ENCODE peak calls at places on chromosome 7, in six cellular contexts. Y is GM12865, V is tibial artery, M is brain microvascular endothelial cell, B is body of pancreas, H is fibroblast of the aortic adventitia. Q is an unnamed sample.

GRCh38 chr7:152868122-152869040 is 108.8 kb downstream of the ACTR3B start:
- DNase-seq in Y (no peak), V (no peak), M (no peak), B (no peak), H (no peak), Q (no peak)

GRCh38 chr7:20307119-20307518 is 23.6 kb upstream of the ITGB8 start:
- DNase-seq in Y (peak), V (no peak), M (peak), B (no peak), H (peak), Q (peak)

GRCh38 chr7:98151884-98152283 is 45.2 kb downstream of the LMTK2 start:
- DNase-seq in Y (no peak), V (no peak), M (no peak), B (no peak), H (no peak), Q (no peak)

GRCh38 chr7:129188372-129188891 is at the start of gene SMO:
- DNase-seq in Y (no peak), V (peak), M (no peak), B (peak), H (no peak), Q (peak)

GRCh38 chr7:82469207-82469606 is 25.6 kb upstream of the CACNA2D1 start:
- DNase-seq in Y (no peak), V (no peak), M (no peak), B (no peak), H (no peak), Q (no peak)

GRCh38 chr7:100215895-100216294 is 3.9 kb upstream of the PVRIG start:
- DNase-seq in Y (no peak), V (no peak), M (no peak), B (peak), H (peak), Q (no peak)

GRCh38 chr7:99137418-99138180 is 6.3 kb downstream of the SMURF1 start:
- DNase-seq in Y (no peak), V (no peak), M (peak), B (no peak), H (peak), Q (no peak)

GRCh38 chr7:157816086-157816485 is 479.3 kb downstream of the DNAJB6 start:
- DNase-seq in Y (no peak), V (no peak), M (no peak), B (no peak), H (no peak), Q (no peak)

GRCh38 chr7:114081606-114082425 is 163.0 kb upstream of the PPP1R3A start:
- DNase-seq in Y (peak), V (no peak), M (peak), B (no peak), H (peak), Q (peak)

GRCh38 chr7:124113040-124113439 is 80.2 kb upstream of the TMEM229A start:
- DNase-seq in Y (no peak), V (no peak), M (no peak), B (no peak), H (no peak), Q (no peak)

GRCh38 chr7:155951554-155952158 is 139.4 kb upstream of the SHH start:
- DNase-seq in Y (no peak), V (no peak), M (peak), B (peak), H (peak), Q (no peak)

GRCh38 chr7:121076350-121077164 is 88.0 kb downstream of the CPED1 start:
- DNase-seq in Y (no peak), V (no peak), M (peak), B (no peak), H (peak), Q (no peak)

GRCh38 chr7:18361756-18362155 is 133.8 kb upstream of the HDAC9 start:
- DNase-seq in Y (no peak), V (no peak), M (no peak), B (peak), H (peak), Q (no peak)

GRCh38 chr7:84412161-84412969 is 217.8 kb upstream of the SEMA3A start:
- DNase-seq in Y (no peak), V (no peak), M (peak), B (no peak), H (peak), Q (no peak)

GRCh38 chr7:150937848-150938561 is 40.1 kb downstream of the KCNH2 start:
- DNase-seq in Y (no peak), V (no peak), M (peak), B (no peak), H (peak), Q (no peak)

GRCh38 chr7:17406756-17407155 is 108.3 kb downstream of the AHR start:
- DNase-seq in Y (no peak), V (no peak), M (peak), B (no peak), H (no peak), Q (no peak)

GRCh38 chr7:44155191-44156185 is 14.4 kb upstream of the MYL7 start:
- DNase-seq in Y (no peak), V (no peak), M (no peak), B (no peak), H (no peak), Q (no peak)

GRCh38 chr7:94823952-94824351 is 83.4 kb upstream of the PPP1R9A start:
- DNase-seq in Y (no peak), V (no peak), M (peak), B (no peak), H (peak), Q (no peak)

GRCh38 chr7:139583826-139584553 is 60.5 kb downstream of the CLEC2L start:
- DNase-seq in Y (no peak), V (no peak), M (no peak), B (no peak), H (no peak), Q (no peak)

GRCh38 chr7:37445064-37445723 is 3.5 kb downstream of the ELMO1 start:
- DNase-seq in Y (no peak), V (no peak), M (no peak), B (no peak), H (no peak), Q (no peak)

GRCh38 chr7:142560166-142560565 is 189.1 kb upstream of the PRSS1 start:
- DNase-seq in Y (no peak), V (no peak), M (no peak), B (no peak), H (no peak), Q (no peak)

GRCh38 chr7:142562688-142563087 is 186.6 kb upstream of the PRSS1 start:
- DNase-seq in Y (no peak), V (no peak), M (no peak), B (no peak), H (no peak), Q (no peak)

GRCh38 chr7:142556745-142557144 is 192.5 kb upstream of the PRSS1 start:
- DNase-seq in Y (no peak), V (peak), M (peak), B (peak), H (peak), Q (no peak)

GRCh38 chr7:142554555-142555532 is 194.4 kb upstream of the PRSS1 start:
- DNase-seq in Y (no peak), V (no peak), M (no peak), B (no peak), H (no peak), Q (no peak)

GRCh38 chr7:142557971-142558582 is 191.2 kb upstream of the PRSS1 start:
- DNase-seq in Y (peak), V (no peak), M (peak), B (peak), H (peak), Q (peak)
- TF ChIP-seq CTCF in Y (peak), V (no peak), M (peak), B (peak), H (peak), Q (peak)

GRCh38 chr7:26078437-26079362 is 73.3 kb upstream of the NFE2L3 start:
- DNase-seq in Y (peak), V (peak), M (peak), B (peak), H (no peak), Q (peak)
- TF ChIP-seq CTCF in Y (peak), V (no peak), M (peak), B (no peak), H (no peak), Q (peak)

DNA sequence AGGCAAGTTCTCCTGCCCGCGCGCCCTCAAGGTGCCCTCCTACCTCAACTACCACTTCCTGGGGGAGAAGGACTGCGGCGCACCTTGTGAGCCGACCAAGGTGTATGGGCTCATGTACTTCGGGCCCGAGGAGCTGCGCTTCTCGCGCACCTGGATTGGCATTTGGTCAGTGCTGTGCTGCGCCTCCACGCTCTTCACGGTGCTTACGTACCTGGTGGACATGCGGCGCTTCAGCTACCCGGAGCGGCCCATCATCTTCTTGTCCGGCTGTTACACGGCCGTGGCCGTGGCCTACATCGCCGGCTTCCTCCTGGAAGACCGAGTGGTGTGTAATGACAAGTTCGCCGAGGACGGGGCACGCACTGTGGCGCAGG is 1.4 kb downstream of the FZD1 start:
- DNase-seq in Y (peak), V (no peak), M (no peak), B (peak), H (peak), Q (no peak)
- TF ChIP-seq CTCF in Y (no peak), V (no peak), M (no peak), B (no peak), H (no peak), Q (no peak)

GRCh38 chr7:1415389-1415990 is 43.8 kb downstream of the MICALL2 start:
- DNase-seq in Y (no peak), V (no peak), M (no peak), B (no peak), H (no peak), Q (no peak)

GRCh38 chr7:1410992-1411391 is 48.3 kb downstream of the MICALL2 start:
- DNase-seq in Y (no peak), V (no peak), M (no peak), B (no peak), H (no peak), Q (no peak)

GRCh38 chr7:1412322-1413261 is 46.7 kb downstream of the MICALL2 start:
- DNase-seq in Y (peak), V (peak), M (peak), B (peak), H (peak), Q (peak)

GRCh38 chr7:1411414-1411813 is 47.9 kb downstream of the MICALL2 start:
- DNase-seq in Y (no peak), V (no peak), M (no peak), B (no peak), H (no peak), Q (no peak)

DNA sequence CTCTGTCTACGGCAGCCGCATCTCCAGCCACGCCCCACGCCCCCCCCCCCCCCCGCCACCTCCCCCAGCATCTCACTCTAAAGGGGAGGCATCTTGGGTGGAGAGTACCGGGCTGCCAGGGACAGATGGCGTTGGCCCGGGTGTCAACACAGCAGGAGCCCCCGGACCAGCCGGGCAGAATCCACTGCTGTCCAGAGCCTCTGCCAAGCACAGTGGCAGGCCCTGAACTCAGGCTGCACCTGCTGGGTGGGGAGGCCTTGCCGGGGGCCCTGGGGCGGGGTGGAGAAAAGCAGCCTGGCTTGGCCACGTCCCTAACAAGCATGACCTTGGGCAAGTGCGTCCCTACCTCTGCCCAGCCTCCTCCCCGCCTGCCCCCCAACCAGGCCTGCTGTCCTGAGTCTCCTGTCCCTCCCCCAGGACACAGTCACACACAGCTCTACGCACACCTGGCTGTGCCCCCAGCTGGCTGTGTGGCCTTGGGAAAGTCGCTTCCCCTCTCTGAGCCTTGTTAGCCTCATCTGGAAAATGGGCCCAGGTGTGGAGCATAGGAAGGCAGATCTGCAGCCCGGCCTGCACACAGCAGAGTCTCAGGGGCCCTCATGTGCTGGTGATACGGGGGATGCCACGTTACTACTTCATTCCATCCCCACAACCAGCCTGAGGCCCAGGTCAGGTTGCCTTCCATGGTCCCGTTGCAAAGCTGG is 45.2 kb downstream of the MICALL2 start:
- DNase-seq in Y (no peak), V (no peak), M (no peak), B (no peak), H (no peak), Q (no peak)
- TF ChIP-seq CTCF in Y (no peak), V (no peak), M (no peak), B (no peak), H (no peak), Q (no peak)

GRCh38 chr7:964401-965231 is 10.1 kb upstream of the ADAP1 start:
- DNase-seq in Y (no peak), V (peak), M (peak), B (no peak), H (peak), Q (no peak)
- TF ChIP-seq CTCF in Y (no peak), V (peak), M (peak), B (no peak), H (peak), Q (no peak)

DNA sequence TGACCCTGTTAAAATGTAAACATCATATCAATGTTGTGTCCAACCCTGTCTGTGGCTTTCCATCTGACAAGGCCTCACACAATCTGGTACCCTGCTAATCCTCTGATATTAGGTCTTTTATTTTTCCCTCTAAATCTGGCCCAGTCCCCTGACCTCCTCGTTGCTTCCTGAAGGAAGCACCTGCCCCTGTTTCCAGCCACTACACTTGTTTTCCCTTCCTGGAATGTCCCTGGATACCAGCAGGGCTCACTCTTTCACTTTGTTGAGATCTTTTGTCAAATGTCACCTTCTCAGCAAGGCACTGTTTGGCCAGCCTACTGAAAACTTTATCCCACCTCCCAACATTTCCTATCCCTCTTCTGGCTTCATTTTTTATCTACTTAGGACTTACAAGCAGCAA is 2.1 kb downstream of the SAMD9L start:
- DNase-seq in Y (no peak), V (no peak), M (no peak), B (no peak), H (no peak), Q (no peak)
- TF ChIP-seq CTCF in Y (no peak), V (no peak), M (no peak), B (no peak), H (no peak), Q (no peak)

GRCh38 chr7:123057926-123058325 is 62.4 kb upstream of the TAS2R16 start:
- DNase-seq in Y (no peak), V (no peak), M (no peak), B (no peak), H (no peak), Q (no peak)

GRCh38 chr7:123060446-123060845 is 64.9 kb upstream of the TAS2R16 start:
- DNase-seq in Y (no peak), V (no peak), M (no peak), B (no peak), H (no peak), Q (no peak)

GRCh38 chr7:123051916-123052315 is 56.4 kb upstream of the TAS2R16 start:
- DNase-seq in Y (no peak), V (no peak), M (peak), B (no peak), H (peak), Q (no peak)

DNA sequence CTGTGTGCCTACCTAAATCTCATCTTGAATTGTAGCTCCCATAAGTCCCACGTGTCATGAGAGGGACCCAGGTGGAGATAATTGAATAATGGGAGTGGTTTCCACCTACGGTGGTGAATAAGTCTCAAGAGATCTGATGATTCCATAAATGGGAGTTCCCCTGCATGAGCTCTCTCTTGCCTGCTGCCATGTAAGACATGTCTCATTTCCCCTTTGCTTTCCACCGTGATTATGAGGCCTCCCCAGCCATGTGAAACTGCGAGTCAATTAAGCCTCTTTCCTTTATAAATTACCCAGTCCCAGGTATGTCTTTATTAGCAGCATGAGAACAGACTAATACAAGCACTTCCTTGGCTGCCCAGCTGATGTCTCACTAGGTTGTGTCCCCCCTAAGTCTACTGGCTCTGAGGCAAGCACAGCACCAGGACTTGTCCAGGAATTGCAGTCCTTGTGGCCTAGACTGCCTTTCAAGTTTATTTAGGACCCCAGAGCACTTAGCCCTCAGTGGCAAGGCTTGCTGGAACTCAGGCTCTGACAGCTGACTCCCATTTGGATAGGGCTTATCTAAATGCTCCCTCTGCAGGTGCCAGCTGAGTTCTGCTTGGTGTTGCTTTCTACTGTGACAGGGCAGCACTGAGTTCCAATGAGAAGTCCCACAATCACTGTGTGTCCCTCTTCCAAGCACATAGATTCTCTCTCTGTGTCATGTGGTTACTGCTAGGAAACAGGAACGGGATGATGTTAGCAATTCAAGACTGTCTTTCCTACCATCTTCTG is 59.0 kb upstream of the TAS2R16 start:
- DNase-seq in Y (peak), V (no peak), M (no peak), B (peak), H (no peak), Q (no peak)
- TF ChIP-seq CTCF in Y (no peak), V (no peak), M (peak), B (no peak), H (no peak), Q (no peak)

GRCh38 chr7:127486654-127487053 is 94.1 kb upstream of the ZNF800 start:
- DNase-seq in Y (peak), V (no peak), M (no peak), B (no peak), H (no peak), Q (no peak)
- TF ChIP-seq CTCF in Y (peak), V (no peak), M (peak), B (no peak), H (no peak), Q (no peak)